ENCODE peak calls at places on chromosomes 5 and 9, in eight cellular contexts. One of them, this sample, is unnamed.

GRCh38 chr9:129624947-129625346 is 1.0 kb upstream of the NTMT1 start:
- DNase-seq in stimulated activated CD4-positive, alpha-beta T cell treated with anti-CD3 and anti-CD28 coated beads, Interleukin-15, amount 100 ng/mL, for 48 hours: no peak
- DNase-seq in cardiac fibroblast: peak; percentile 49
- DNase-seq in activated CD4-positive, alpha-beta T cell treated with anti-CD3 and anti-CD28 coated beads, Interleukin-2, amount 50 U/mL, for 1 hour: no peak
- DNase-seq in NCI-H1105 treated with DMSO at 0.1 percent for 48 hours: no peak
- DNase-seq in WERI-Rb-1: no peak
- DNase-seq in stomach: no peak
- DNase-seq in K562: no peak
- DNase-seq in this sample: no peak

GRCh38 chr5:56737918-56738606 is 77.3 kb upstream of the MAP3K1 start:
- DNase-seq in stimulated activated CD4-positive, alpha-beta T cell treated with anti-CD3 and anti-CD28 coated beads, Interleukin-15, amount 100 ng/mL, for 48 hours: no peak
- DNase-seq in NCI-H1105 treated with DMSO at 0.1 percent for 48 hours: no peak
- DNase-seq in stomach: no peak
- DNase-seq in activated CD4-positive, alpha-beta T cell treated with anti-CD3 and anti-CD28 coated beads, Interleukin-2, amount 50 U/mL, for 1 hour: no peak
- DNase-seq in K562: no peak
- DNase-seq in cardiac fibroblast: no peak
- DNase-seq in WERI-Rb-1: no peak
- DNase-seq in this sample: no peak

GRCh38 chr5:158843305-158843704 is 256.4 kb downstream of the EBF1 start:
- DNase-seq in stimulated activated CD4-positive, alpha-beta T cell treated with anti-CD3 and anti-CD28 coated beads, Interleukin-15, amount 100 ng/mL, for 48 hours: no peak
- DNase-seq in stomach: no peak
- DNase-seq in NCI-H1105 treated with DMSO at 0.1 percent for 48 hours: no peak
- DNase-seq in WERI-Rb-1: peak; percentile 58
- DNase-seq in activated CD4-positive, alpha-beta T cell treated with anti-CD3 and anti-CD28 coated beads, Interleukin-2, amount 50 U/mL, for 1 hour: no peak
- DNase-seq in cardiac fibroblast: no peak
- DNase-seq in K562: no peak
- DNase-seq in this sample: no peak

GRCh38 chr5:77230727-77231469 is 20.4 kb downstream of the PDE8B start:
- DNase-seq in stomach: no peak
- DNase-seq in K562: peak; percentile 14
- DNase-seq in activated CD4-positive, alpha-beta T cell treated with anti-CD3 and anti-CD28 coated beads, Interleukin-2, amount 50 U/mL, for 1 hour: no peak
- DNase-seq in NCI-H1105 treated with DMSO at 0.1 percent for 48 hours: no peak
- DNase-seq in stimulated activated CD4-positive, alpha-beta T cell treated with anti-CD3 and anti-CD28 coated beads, Interleukin-15, amount 100 ng/mL, for 48 hours: no peak
- DNase-seq in cardiac fibroblast: peak; percentile 26
- DNase-seq in WERI-Rb-1: no peak
- DNase-seq in this sample: no peak

GRCh38 chr5:125357660-125358059 is 611.2 kb upstream of the ZNF608 start:
- DNase-seq in activated CD4-positive, alpha-beta T cell treated with anti-CD3 and anti-CD28 coated beads, Interleukin-2, amount 50 U/mL, for 1 hour: no peak
- DNase-seq in K562: no peak
- DNase-seq in NCI-H1105 treated with DMSO at 0.1 percent for 48 hours: no peak
- DNase-seq in stimulated activated CD4-positive, alpha-beta T cell treated with anti-CD3 and anti-CD28 coated beads, Interleukin-15, amount 100 ng/mL, for 48 hours: no peak
- DNase-seq in cardiac fibroblast: no peak
- DNase-seq in stomach: no peak
- DNase-seq in WERI-Rb-1: no peak
- DNase-seq in this sample: no peak

GRCh38 chr9:115038138-115038537 is 79.8 kb downstream of the TNC start:
- DNase-seq in NCI-H1105 treated with DMSO at 0.1 percent for 48 hours: no peak
- DNase-seq in stomach: no peak
- DNase-seq in K562: no peak
- DNase-seq in WERI-Rb-1: no peak
- DNase-seq in stimulated activated CD4-positive, alpha-beta T cell treated with anti-CD3 and anti-CD28 coated beads, Interleukin-15, amount 100 ng/mL, for 48 hours: no peak
- DNase-seq in activated CD4-positive, alpha-beta T cell treated with anti-CD3 and anti-CD28 coated beads, Interleukin-2, amount 50 U/mL, for 1 hour: no peak
- DNase-seq in cardiac fibroblast: no peak
- DNase-seq in this sample: no peak

GRCh38 chr9:70406446-70406862 is 8.0 kb downstream of the KLF9 start:
- DNase-seq in stimulated activated CD4-positive, alpha-beta T cell treated with anti-CD3 and anti-CD28 coated beads, Interleukin-15, amount 100 ng/mL, for 48 hours: peak; percentile 33
- DNase-seq in WERI-Rb-1: no peak
- DNase-seq in K562: no peak
- DNase-seq in stomach: no peak
- DNase-seq in cardiac fibroblast: peak; percentile 67
- DNase-seq in activated CD4-positive, alpha-beta T cell treated with anti-CD3 and anti-CD28 coated beads, Interleukin-2, amount 50 U/mL, for 1 hour: no peak
- DNase-seq in NCI-H1105 treated with DMSO at 0.1 percent for 48 hours: no peak
- DNase-seq in this sample: no peak

GRCh38 chr5:30853158-30853557 is 340.3 kb upstream of the CDH6 start:
- DNase-seq in K562: no peak
- DNase-seq in NCI-H1105 treated with DMSO at 0.1 percent for 48 hours: no peak
- DNase-seq in WERI-Rb-1: no peak
- DNase-seq in cardiac fibroblast: no peak
- DNase-seq in activated CD4-positive, alpha-beta T cell treated with anti-CD3 and anti-CD28 coated beads, Interleukin-2, amount 50 U/mL, for 1 hour: no peak
- DNase-seq in stimulated activated CD4-positive, alpha-beta T cell treated with anti-CD3 and anti-CD28 coated beads, Interleukin-15, amount 100 ng/mL, for 48 hours: no peak
- DNase-seq in stomach: no peak
- DNase-seq in this sample: no peak

GRCh38 chr5:115461506-115462290 is 82.9 kb downstream of the FEM1C start:
- DNase-seq in K562: no peak
- DNase-seq in activated CD4-positive, alpha-beta T cell treated with anti-CD3 and anti-CD28 coated beads, Interleukin-2, amount 50 U/mL, for 1 hour: no peak
- DNase-seq in WERI-Rb-1: no peak
- DNase-seq in stomach: no peak
- DNase-seq in NCI-H1105 treated with DMSO at 0.1 percent for 48 hours: no peak
- DNase-seq in cardiac fibroblast: peak; percentile 92
- DNase-seq in stimulated activated CD4-positive, alpha-beta T cell treated with anti-CD3 and anti-CD28 coated beads, Interleukin-15, amount 100 ng/mL, for 48 hours: peak; percentile 19
- DNase-seq in this sample: no peak

GRCh38 chr5:163565931-163566608 is 60.7 kb downstream of the MAT2B start:
- DNase-seq in WERI-Rb-1: no peak
- DNase-seq in NCI-H1105 treated with DMSO at 0.1 percent for 48 hours: peak; percentile 8
- DNase-seq in stomach: peak; percentile 33
- DNase-seq in K562: no peak
- DNase-seq in cardiac fibroblast: peak; percentile 32
- DNase-seq in activated CD4-positive, alpha-beta T cell treated with anti-CD3 and anti-CD28 coated beads, Interleukin-2, amount 50 U/mL, for 1 hour: peak; percentile 1
- DNase-seq in stimulated activated CD4-positive, alpha-beta T cell treated with anti-CD3 and anti-CD28 coated beads, Interleukin-15, amount 100 ng/mL, for 48 hours: no peak
- DNase-seq in this sample: peak; percentile 39

GRCh38 chr5:177458912-177459350 is 12.3 kb downstream of the PRR7 start:
- DNase-seq in WERI-Rb-1: no peak
- DNase-seq in cardiac fibroblast: peak; percentile 38
- DNase-seq in NCI-H1105 treated with DMSO at 0.1 percent for 48 hours: peak; percentile 30
- DNase-seq in activated CD4-positive, alpha-beta T cell treated with anti-CD3 and anti-CD28 coated beads, Interleukin-2, amount 50 U/mL, for 1 hour: no peak
- DNase-seq in K562: peak; percentile 38
- DNase-seq in stimulated activated CD4-positive, alpha-beta T cell treated with anti-CD3 and anti-CD28 coated beads, Interleukin-15, amount 100 ng/mL, for 48 hours: no peak
- DNase-seq in stomach: no peak
- DNase-seq in this sample: peak; percentile 56

GRCh38 chr9:124257070-124257864 is 482 bp upstream of the NEK6 start:
- DNase-seq in activated CD4-positive, alpha-beta T cell treated with anti-CD3 and anti-CD28 coated beads, Interleukin-2, amount 50 U/mL, for 1 hour: no peak
- DNase-seq in WERI-Rb-1: no peak
- DNase-seq in stomach: no peak
- DNase-seq in cardiac fibroblast: no peak
- DNase-seq in stimulated activated CD4-positive, alpha-beta T cell treated with anti-CD3 and anti-CD28 coated beads, Interleukin-15, amount 100 ng/mL, for 48 hours: no peak
- DNase-seq in K562: no peak
- DNase-seq in NCI-H1105 treated with DMSO at 0.1 percent for 48 hours: no peak
- DNase-seq in this sample: no peak

GRCh38 chr5:152505442-152506042 is 100.5 kb upstream of the NMUR2 start:
- DNase-seq in NCI-H1105 treated with DMSO at 0.1 percent for 48 hours: peak; percentile 63
- DNase-seq in K562: peak; percentile 9
- DNase-seq in stimulated activated CD4-positive, alpha-beta T cell treated with anti-CD3 and anti-CD28 coated beads, Interleukin-15, amount 100 ng/mL, for 48 hours: peak; percentile 1
- DNase-seq in activated CD4-positive, alpha-beta T cell treated with anti-CD3 and anti-CD28 coated beads, Interleukin-2, amount 50 U/mL, for 1 hour: peak; percentile 27
- DNase-seq in cardiac fibroblast: peak; percentile 67
- DNase-seq in WERI-Rb-1: peak; percentile 55
- DNase-seq in stomach: peak; percentile 68
- DNase-seq in this sample: peak; percentile 17

GRCh38 chr9:21037278-21037677 is 5.8 kb upstream of the HACD4 start:
- DNase-seq in stomach: no peak
- DNase-seq in WERI-Rb-1: no peak
- DNase-seq in NCI-H1105 treated with DMSO at 0.1 percent for 48 hours: no peak
- DNase-seq in activated CD4-positive, alpha-beta T cell treated with anti-CD3 and anti-CD28 coated beads, Interleukin-2, amount 50 U/mL, for 1 hour: no peak
- DNase-seq in cardiac fibroblast: no peak
- DNase-seq in stimulated activated CD4-positive, alpha-beta T cell treated with anti-CD3 and anti-CD28 coated beads, Interleukin-15, amount 100 ng/mL, for 48 hours: no peak
- DNase-seq in K562: no peak
- DNase-seq in this sample: no peak

GRCh38 chr9:107213561-107214028 is 69.5 kb upstream of the RAD23B start:
- DNase-seq in stimulated activated CD4-positive, alpha-beta T cell treated with anti-CD3 and anti-CD28 coated beads, Interleukin-15, amount 100 ng/mL, for 48 hours: no peak
- DNase-seq in WERI-Rb-1: no peak
- DNase-seq in activated CD4-positive, alpha-beta T cell treated with anti-CD3 and anti-CD28 coated beads, Interleukin-2, amount 50 U/mL, for 1 hour: no peak
- DNase-seq in K562: no peak
- DNase-seq in NCI-H1105 treated with DMSO at 0.1 percent for 48 hours: no peak
- DNase-seq in stomach: no peak
- DNase-seq in cardiac fibroblast: peak; percentile 95
- DNase-seq in this sample: no peak

GRCh38 chr5:59674763-59675162 is 218.8 kb downstream of the PDE4D start:
- DNase-seq in stomach: no peak
- DNase-seq in cardiac fibroblast: no peak
- DNase-seq in stimulated activated CD4-positive, alpha-beta T cell treated with anti-CD3 and anti-CD28 coated beads, Interleukin-15, amount 100 ng/mL, for 48 hours: no peak
- DNase-seq in NCI-H1105 treated with DMSO at 0.1 percent for 48 hours: no peak
- DNase-seq in K562: no peak
- DNase-seq in WERI-Rb-1: no peak
- DNase-seq in activated CD4-positive, alpha-beta T cell treated with anti-CD3 and anti-CD28 coated beads, Interleukin-2, amount 50 U/mL, for 1 hour: no peak
- DNase-seq in this sample: no peak

GRCh38 chr5:141597814-141598213 is 21.0 kb downstream of the DIAPH1 start:
- DNase-seq in K562: no peak
- DNase-seq in WERI-Rb-1: peak; percentile 33
- DNase-seq in stomach: no peak
- DNase-seq in stimulated activated CD4-positive, alpha-beta T cell treated with anti-CD3 and anti-CD28 coated beads, Interleukin-15, amount 100 ng/mL, for 48 hours: no peak
- DNase-seq in cardiac fibroblast: no peak
- DNase-seq in activated CD4-positive, alpha-beta T cell treated with anti-CD3 and anti-CD28 coated beads, Interleukin-2, amount 50 U/mL, for 1 hour: no peak
- DNase-seq in NCI-H1105 treated with DMSO at 0.1 percent for 48 hours: no peak
- DNase-seq in this sample: no peak

GRCh38 chr5:40797273-40798011 is 732 bp downstream of the PRKAA1 start:
- DNase-seq in stomach: peak; percentile 73
- DNase-seq in cardiac fibroblast: peak; percentile 86
- DNase-seq in activated CD4-positive, alpha-beta T cell treated with anti-CD3 and anti-CD28 coated beads, Interleukin-2, amount 50 U/mL, for 1 hour: peak; percentile 69
- DNase-seq in K562: peak; percentile 83
- DNase-seq in WERI-Rb-1: peak; percentile 66
- DNase-seq in stimulated activated CD4-positive, alpha-beta T cell treated with anti-CD3 and anti-CD28 coated beads, Interleukin-15, amount 100 ng/mL, for 48 hours: peak; percentile 57
- DNase-seq in NCI-H1105 treated with DMSO at 0.1 percent for 48 hours: peak; percentile 64
- DNase-seq in this sample: peak; percentile 55

GRCh38 chr5:159826351-159827222 is 89.7 kb upstream of the ADRA1B start:
- DNase-seq in cardiac fibroblast: peak; percentile 91
- DNase-seq in WERI-Rb-1: no peak
- DNase-seq in stimulated activated CD4-positive, alpha-beta T cell treated with anti-CD3 and anti-CD28 coated beads, Interleukin-15, amount 100 ng/mL, for 48 hours: no peak
- DNase-seq in activated CD4-positive, alpha-beta T cell treated with anti-CD3 and anti-CD28 coated beads, Interleukin-2, amount 50 U/mL, for 1 hour: no peak
- DNase-seq in K562: no peak
- DNase-seq in stomach: peak; percentile 82
- DNase-seq in NCI-H1105 treated with DMSO at 0.1 percent for 48 hours: no peak
- DNase-seq in this sample: no peak

GRCh38 chr5:131406997-131407638 is 143.3 kb downstream of the CDC42SE2 start:
- DNase-seq in WERI-Rb-1: no peak
- DNase-seq in stimulated activated CD4-positive, alpha-beta T cell treated with anti-CD3 and anti-CD28 coated beads, Interleukin-15, amount 100 ng/mL, for 48 hours: no peak
- DNase-seq in K562: no peak
- DNase-seq in NCI-H1105 treated with DMSO at 0.1 percent for 48 hours: no peak
- DNase-seq in stomach: peak; percentile 46
- DNase-seq in cardiac fibroblast: no peak
- DNase-seq in activated CD4-positive, alpha-beta T cell treated with anti-CD3 and anti-CD28 coated beads, Interleukin-2, amount 50 U/mL, for 1 hour: no peak
- DNase-seq in this sample: no peak

GRCh38 chr5:125411163-125412050 is 665.0 kb upstream of the ZNF608 start:
- DNase-seq in cardiac fibroblast: peak; percentile 86
- DNase-seq in activated CD4-positive, alpha-beta T cell treated with anti-CD3 and anti-CD28 coated beads, Interleukin-2, amount 50 U/mL, for 1 hour: no peak
- DNase-seq in K562: no peak
- DNase-seq in stimulated activated CD4-positive, alpha-beta T cell treated with anti-CD3 and anti-CD28 coated beads, Interleukin-15, amount 100 ng/mL, for 48 hours: no peak
- DNase-seq in stomach: peak; percentile 34
- DNase-seq in NCI-H1105 treated with DMSO at 0.1 percent for 48 hours: peak; percentile 72
- DNase-seq in WERI-Rb-1: peak; percentile 27
- DNase-seq in this sample: no peak